ENCODE peak calls at places on chromosome 18, in five cellular contexts. M, O, N, X and U are unnamed samples.

GRCh38 chr18:66395671-66396218 is 208.1 kb downstream of the CDH19 start:
- DNase-seq in M (no peak), O (no peak), N (no peak), X (no peak), U (no peak)

GRCh38 chr18:4454548-4455112 is 477 bp downstream of the DLGAP1 start:
- DNase-seq in M (no peak), O (peak), N (no peak), X (no peak), U (peak)

GRCh38 chr18:48640566-48641270 is 101.9 kb downstream of the CTIF start:
- DNase-seq in M (no peak), O (no peak), N (no peak), X (no peak), U (no peak)

GRCh38 chr18:37701967-37702366 is 136.4 kb upstream of the CELF4 start:
- DNase-seq in M (no peak), O (no peak), N (no peak), X (no peak), U (no peak)

GRCh38 chr18:46156124-46156745 is 52.0 kb downstream of the HAUS1 start:
- DNase-seq in M (no peak), O (no peak), N (no peak), X (no peak), U (no peak)

GRCh38 chr18:13474907-13475306 is 251.5 kb downstream of the FAM210A start:
- DNase-seq in M (no peak), O (no peak), N (no peak), X (no peak), U (no peak)

GRCh38 chr18:74520096-74520833 is 14.0 kb upstream of the CNDP1 start:
- DNase-seq in M (no peak), O (no peak), N (no peak), X (no peak), U (no peak)

GRCh38 chr18:49007663-49008062 is 56.9 kb upstream of the SMAD7 start:
- DNase-seq in M (no peak), O (no peak), N (no peak), X (no peak), U (no peak)

GRCh38 chr18:52764271-52764670 is 424.3 kb downstream of the DCC start:
- DNase-seq in M (no peak), O (no peak), N (no peak), X (no peak), U (no peak)

GRCh38 chr18:76657428-76657827 is 162.4 kb upstream of the ZNF516 start:
- DNase-seq in M (no peak), O (no peak), N (no peak), X (no peak), U (no peak)

GRCh38 chr18:44887227-44887631 is 206.5 kb downstream of the SETBP1 start:
- DNase-seq in M (no peak), O (no peak), N (peak), X (peak), U (peak)

GRCh38 chr18:74806073-74806472 is 208.4 kb downstream of the ZNF407 start:
- DNase-seq in M (no peak), O (no peak), N (peak), X (peak), U (no peak)

GRCh38 chr18:7626922-7627440 is 59.9 kb downstream of the PTPRM start:
- DNase-seq in M (no peak), O (no peak), N (peak), X (peak), U (no peak)

GRCh38 chr18:32507093-32507492 is 36.4 kb upstream of the GAREM1 start:
- DNase-seq in M (no peak), O (no peak), N (no peak), X (no peak), U (no peak)

GRCh38 chr18:55559735-55560134 is 28.3 kb downstream of the TCF4 start:
- DNase-seq in M (no peak), O (no peak), N (no peak), X (no peak), U (no peak)

GRCh38 chr18:8984131-8984670 is 118.3 kb upstream of the NDUFV2 start:
- DNase-seq in M (no peak), O (no peak), N (no peak), X (no peak), U (no peak)

GRCh38 chr18:42053188-42053781 is 98.3 kb downstream of the PIK3C3 start:
- DNase-seq in M (no peak), O (peak), N (peak), X (peak), U (peak)

GRCh38 chr18:68797901-68798300 is at the start of gene CCDC102B:
- DNase-seq in M (no peak), O (no peak), N (no peak), X (no peak), U (no peak)

GRCh38 chr18:1050012-1050657 is 145.5 kb downstream of the ADCYAP1 start:
- DNase-seq in M (no peak), O (no peak), N (peak), X (no peak), U (no peak)

GRCh38 chr18:37434161-37434860 is 131.3 kb downstream of the CELF4 start:
- DNase-seq in M (no peak), O (no peak), N (no peak), X (no peak), U (no peak)

GRCh38 chr18:11992096-11992785 is 10.9 kb downstream of the IMPA2 start:
- DNase-seq in M (no peak), O (no peak), N (no peak), X (no peak), U (no peak)

GRCh38 chr18:7177131-7177744 is 53.7 kb upstream of the LRRC30 start:
- DNase-seq in M (peak), O (peak), N (peak), X (peak), U (peak)

GRCh38 chr18:35076126-35076525 is 34.9 kb downstream of the MAPRE2 start:
- DNase-seq in M (no peak), O (no peak), N (no peak), X (no peak), U (no peak)

GRCh38 chr18:35142270-35142605 is 98.6 kb upstream of the ZNF397 start:
- DNase-seq in M (no peak), O (no peak), N (no peak), X (no peak), U (no peak)

GRCh38 chr18:77016936-77017335 is 115.6 kb downstream of the MBP start:
- DNase-seq in M (no peak), O (no peak), N (no peak), X (no peak), U (no peak)

GRCh38 chr18:69326094-69326493 is 74.6 kb upstream of the DOK6 start:
- DNase-seq in M (no peak), O (no peak), N (no peak), X (no peak), U (no peak)

GRCh38 chr18:45167109-45167551 is 448.1 kb upstream of the SLC14A2 start:
- DNase-seq in M (no peak), O (no peak), N (no peak), X (no peak), U (no peak)

GRCh38 chr18:75141734-75142133 is 67.2 kb downstream of the PTGR3 start:
- DNase-seq in M (no peak), O (no peak), N (no peak), X (peak), U (no peak)

GRCh38 chr18:41072946-41073345 is 882.1 kb upstream of the PIK3C3 start:
- DNase-seq in M (no peak), O (no peak), N (no peak), X (no peak), U (no peak)

GRCh38 chr18:23812566-23813440 is 123.5 kb downstream of the LAMA3 start:
- DNase-seq in M (no peak), O (no peak), N (peak), X (no peak), U (peak)

GRCh38 chr18:10406172-10406663 is 48.2 kb upstream of the APCDD1 start:
- DNase-seq in M (no peak), O (no peak), N (no peak), X (peak), U (no peak)

GRCh38 chr18:58552057-58552461 is 76.8 kb downstream of the ALPK2 start:
- DNase-seq in M (no peak), O (no peak), N (peak), X (no peak), U (peak)

GRCh38 chr18:55003695-55004094 is 44.4 kb upstream of the CCDC68 start:
- DNase-seq in M (no peak), O (no peak), N (no peak), X (no peak), U (no peak)

GRCh38 chr18:36194719-36195315 is 7.5 kb downstream of the MOCOS start:
- DNase-seq in M (no peak), O (no peak), N (no peak), X (no peak), U (no peak)

GRCh38 chr18:73893879-73894278 is 253.8 kb downstream of the FBXO15 start:
- DNase-seq in M (no peak), O (no peak), N (no peak), X (no peak), U (no peak)

GRCh38 chr18:37253424-37254255 is 312.0 kb downstream of the CELF4 start:
- DNase-seq in M (no peak), O (peak), N (peak), X (peak), U (peak)

GRCh38 chr18:56108486-56109367 is 520.7 kb upstream of the TCF4 start:
- DNase-seq in M (no peak), O (no peak), N (no peak), X (no peak), U (no peak)

GRCh38 chr18:52484977-52485376 is 145.0 kb downstream of the DCC start:
- DNase-seq in M (no peak), O (no peak), N (no peak), X (no peak), U (no peak)

GRCh38 chr18:3451166-3451988 is 1.4 kb downstream of the TGIF1 start:
- DNase-seq in M (peak), O (peak), N (peak), X (peak), U (peak)

GRCh38 chr18:3452750-3453539 is 3.0 kb downstream of the TGIF1 start:
- DNase-seq in M (no peak), O (no peak), N (no peak), X (no peak), U (no peak)

GRCh38 chr18:3453540-3454364 is 3.8 kb downstream of the TGIF1 start:
- DNase-seq in M (peak), O (no peak), N (peak), X (no peak), U (peak)

GRCh38 chr18:3450358-3451107 is 561 bp downstream of the TGIF1 start:
- DNase-seq in M (peak), O (no peak), N (no peak), X (no peak), U (peak)

GRCh38 chr18:3451989-3452749 is 2.2 kb downstream of the TGIF1 start:
- DNase-seq in M (peak), O (peak), N (no peak), X (peak), U (peak)
- TF ChIP-seq CTCF in M (no peak), O (no peak), N (no peak), X (no peak), U (no peak)

GRCh38 chr18:63949068-63949737 is at the start of gene HMSD:
- DNase-seq in M (no peak), O (peak), N (peak), X (peak), U (peak)
- TF ChIP-seq CTCF in M (no peak), O (peak), N (peak), X (peak), U (peak)

DNA sequence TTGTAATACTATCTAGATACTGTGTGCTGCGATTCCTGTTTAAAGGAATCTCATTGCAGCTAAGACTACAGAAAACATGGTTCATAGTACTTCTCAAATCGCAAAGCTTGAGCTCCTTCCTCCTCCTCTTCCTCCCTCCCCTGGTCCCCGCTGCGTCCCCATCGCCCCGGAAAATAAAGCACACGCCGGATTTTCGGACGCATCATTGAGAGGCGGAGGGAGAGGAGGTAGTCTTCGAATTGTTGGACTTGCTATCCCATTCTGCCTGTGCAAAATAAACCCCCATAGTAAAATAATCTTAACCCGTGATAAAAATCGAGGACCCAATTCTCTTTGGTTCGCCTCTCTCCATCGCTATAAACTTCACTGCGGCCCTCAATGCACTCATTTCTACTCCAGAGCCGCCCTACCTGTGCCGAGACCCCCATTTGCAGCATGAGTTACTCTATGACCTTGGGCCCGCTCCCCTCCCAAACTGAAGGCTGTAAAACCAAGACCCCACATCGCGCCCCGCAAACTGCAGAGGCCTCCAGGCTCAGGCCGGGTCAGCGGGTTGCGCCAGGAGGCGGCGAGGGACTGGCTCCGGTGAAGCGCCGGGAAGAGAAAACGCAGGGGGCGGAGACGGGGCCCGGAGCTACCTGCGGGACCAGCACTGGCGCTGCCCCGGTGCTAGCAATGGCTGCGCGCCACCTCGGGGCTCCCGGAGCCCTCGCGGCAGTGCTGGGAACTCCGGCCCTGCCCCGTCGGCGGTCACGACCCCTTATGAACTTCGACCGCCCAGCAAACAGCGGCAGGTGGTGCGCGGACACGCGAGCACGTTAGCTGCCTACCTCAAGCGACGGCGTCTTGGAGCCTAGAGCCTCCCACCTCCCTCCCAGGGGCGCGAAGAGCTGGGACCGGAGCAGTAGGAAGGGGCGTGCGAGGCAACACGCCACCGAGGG is 649 bp downstream of the ESCO1 start:
- DNase-seq in M (peak), O (peak), N (peak), X (peak), U (no peak)
- TF ChIP-seq CTCF in M (peak), O (peak), N (no peak), X (peak), U (no peak)

DNA sequence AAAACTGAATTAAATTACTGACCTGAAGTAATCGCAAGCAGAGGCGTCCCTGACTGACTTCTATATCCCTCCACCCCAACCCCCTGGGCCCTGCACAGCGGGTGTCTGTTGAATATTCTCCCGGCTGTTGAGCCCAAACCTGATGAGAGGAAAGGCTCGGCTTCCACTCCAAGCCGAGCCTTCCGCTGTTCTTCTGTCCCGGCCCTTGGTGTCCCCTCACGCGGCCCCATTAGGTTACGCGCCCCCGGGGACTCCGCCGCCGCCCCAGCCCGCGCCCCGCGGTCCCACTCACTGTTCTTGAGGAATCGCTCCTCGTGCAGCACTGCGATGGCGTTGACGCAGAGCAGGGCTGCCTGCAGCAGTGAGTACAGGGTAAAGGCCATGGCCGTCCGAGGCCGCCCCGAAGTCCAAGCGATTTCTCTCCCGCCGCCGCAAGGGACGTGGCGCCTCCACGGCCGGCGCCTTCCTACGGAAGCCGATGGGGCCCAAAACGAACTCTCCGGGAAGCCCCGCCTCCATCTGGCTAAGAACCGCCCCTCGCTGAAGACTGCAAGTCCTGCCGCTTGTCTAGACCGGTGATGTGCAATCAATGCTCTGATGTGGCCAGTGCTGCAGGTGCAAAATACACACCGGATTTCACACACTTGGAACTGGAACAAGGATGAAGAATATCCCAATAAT is at the start of gene IER3IP1:
- DNase-seq in M (peak), O (peak), N (peak), X (peak), U (peak)
- TF ChIP-seq CTCF in M (no peak), O (no peak), N (no peak), X (peak), U (no peak)

GRCh38 chr18:28390022-28390421 is 213.1 kb upstream of the CDH2 start:
- DNase-seq in M (no peak), O (no peak), N (no peak), X (no peak), U (no peak)
- TF ChIP-seq CTCF in M (no peak), O (no peak), N (no peak), X (no peak), U (no peak)